ENCODE peak calls at places on chromosomes 11 and 22, in ten cellular contexts. K, A, N, I, L, X, R, D, Q and H are unnamed samples. For H3K4me1, the result is how much of the 10 kb centered on the place peaks cover.

GRCh38 chr22:21641417-21641794 is 696 bp upstream of the SDF2L1 start:
- DNase-seq in K (peak), A (peak), N (peak), I (peak), L (peak), X (peak), R (peak), D (no peak), Q (peak), H (no peak)

GRCh38 chr22:33210129-33210784 is 152.1 kb upstream of the SYN3 start:
- DNase-seq in K (peak), A (peak), N (peak), I (peak), L (no peak), X (peak), R (peak), D (no peak), Q (no peak), H (peak)

GRCh38 chr22:21032037-21032842 is at the start of gene SLC7A4:
- DNase-seq in K (no peak), A (peak), N (peak), I (peak), L (no peak), X (no peak), R (no peak), D (no peak), Q (no peak), H (no peak)

GRCh38 chr22:47015589-47016178 is 253.2 kb downstream of the TBC1D22A start:
- DNase-seq in K (no peak), A (no peak), N (no peak), I (no peak), L (peak), X (no peak), R (no peak), D (no peak), Q (no peak), H (no peak)

GRCh38 chr11:69912911-69913451 is 93.8 kb upstream of the FGF3 start:
- DNase-seq in K (no peak), A (peak), N (peak), I (peak), L (peak), X (no peak), R (no peak), D (no peak), Q (peak), H (peak)

GRCh38 chr11:128482512-128483191 is 104.7 kb downstream of the ETS1 start:
- DNase-seq in K (no peak), A (no peak), N (no peak), I (no peak), L (peak), X (no peak), R (no peak), D (peak), Q (no peak), H (no peak)

GRCh38 chr11:23263466-23263865 is 403.2 kb upstream of the CCDC179 start:
- DNase-seq in K (no peak), A (no peak), N (no peak), I (no peak), L (no peak), X (no peak), R (no peak), D (no peak), Q (no peak), H (no peak)

GRCh38 chr22:19823638-19824196 is 31.0 kb downstream of the GNB1L start:
- DNase-seq in K (peak), A (peak), N (no peak), I (no peak), L (no peak), X (no peak), R (peak), D (no peak), Q (peak), H (no peak)

GRCh38 chr11:37177721-37178120 is 579.7 kb upstream of the RAG2 start:
- DNase-seq in K (no peak), A (no peak), N (no peak), I (no peak), L (no peak), X (no peak), R (no peak), D (no peak), Q (no peak), H (no peak)

GRCh38 chr11:125887373-125888324 is at the start of gene HYLS1:
- DNase-seq in K (peak), A (peak), N (peak), I (peak), L (peak), X (peak), R (peak), D (peak), Q (peak), H (peak)

GRCh38 chr11:84291996-84292395 is 1005.8 kb upstream of the CCDC90B start:
- DNase-seq in K (no peak), A (no peak), N (no peak), I (no peak), L (no peak), X (no peak), R (no peak), D (no peak), Q (no peak), H (no peak)

GRCh38 chr22:26592368-26593015 is 2.6 kb upstream of the TPST2 start:
- DNase-seq in K (peak), A (no peak), N (no peak), I (no peak), L (no peak), X (no peak), R (no peak), D (peak), Q (no peak), H (no peak)

GRCh38 chr11:115660072-115660805 is 156.0 kb upstream of the CADM1 start:
- DNase-seq in K (no peak), A (peak), N (no peak), I (no peak), L (no peak), X (no peak), R (no peak), D (no peak), Q (no peak), H (no peak)

GRCh38 chr11:10591741-10592140 is 23.3 kb upstream of the LYVE1 start:
- DNase-seq in K (no peak), A (no peak), N (no peak), I (no peak), L (no peak), X (no peak), R (no peak), D (no peak), Q (no peak), H (no peak)

GRCh38 chr11:8251767-8252295 is 11.8 kb downstream of the LMO1 start:
- DNase-seq in K (no peak), A (peak), N (no peak), I (no peak), L (no peak), X (no peak), R (no peak), D (no peak), Q (no peak), H (no peak)

GRCh38 chr11:65961267-65962135 is at the start of gene SART1:
- DNase-seq in K (peak), A (peak), N (peak), I (peak), L (peak), X (peak), R (peak), D (peak), Q (peak), H (peak)

GRCh38 chr22:48332438-48333322 is 1495.0 kb downstream of the BRD1 start:
- DNase-seq in K (no peak), A (peak), N (no peak), I (no peak), L (no peak), X (no peak), R (no peak), D (no peak), Q (no peak), H (peak)

GRCh38 chr11:14861680-14862079 is 30.4 kb downstream of the CYP2R1 start:
- DNase-seq in K (no peak), A (no peak), N (no peak), I (no peak), L (no peak), X (no peak), R (no peak), D (no peak), Q (no peak), H (no peak)

GRCh38 chr22:37472418-37473006 is 13.7 kb downstream of the MFNG start:
- DNase-seq in K (no peak), A (peak), N (peak), I (peak), L (no peak), X (peak), R (peak), D (no peak), Q (no peak), H (peak)

GRCh38 chr11:92149996-92150395 is 74.6 kb upstream of the FAT3 start:
- DNase-seq in K (no peak), A (no peak), N (no peak), I (no peak), L (no peak), X (no peak), R (no peak), D (no peak), Q (peak), H (peak)

GRCh38 chr11:102168483-102168882 is 58.2 kb downstream of the YAP1 start:
- DNase-seq in K (peak), A (no peak), N (no peak), I (no peak), L (no peak), X (no peak), R (no peak), D (no peak), Q (peak), H (no peak)

GRCh38 chr22:49850021-49850911 is 3.4 kb upstream of the ZBED4 start:
- DNase-seq in K (no peak), A (no peak), N (no peak), I (no peak), L (no peak), X (no peak), R (no peak), D (no peak), Q (no peak), H (no peak)

GRCh38 chr11:123286761-123287160 is 91.7 kb upstream of the CLMP start:
- DNase-seq in K (no peak), A (no peak), N (no peak), I (no peak), L (no peak), X (no peak), R (no peak), D (no peak), Q (no peak), H (no peak)

GRCh38 chr11:100759106-100759505 is 72.0 kb downstream of the ARHGAP42 start:
- DNase-seq in K (no peak), A (no peak), N (no peak), I (no peak), L (no peak), X (no peak), R (no peak), D (no peak), Q (no peak), H (no peak)

GRCh38 chr11:100761806-100762205 is 74.7 kb downstream of the ARHGAP42 start:
- DNase-seq in K (no peak), A (no peak), N (no peak), I (no peak), L (no peak), X (no peak), R (no peak), D (no peak), Q (no peak), H (no peak)

GRCh38 chr11:100757636-100758035 is 70.5 kb downstream of the ARHGAP42 start:
- DNase-seq in K (no peak), A (no peak), N (no peak), I (no peak), L (no peak), X (no peak), R (no peak), D (no peak), Q (no peak), H (no peak)

GRCh38 chr11:100760766-100761165 is 73.7 kb downstream of the ARHGAP42 start:
- DNase-seq in K (no peak), A (no peak), N (no peak), I (no peak), L (no peak), X (no peak), R (no peak), D (no peak), Q (no peak), H (no peak)

GRCh38 chr11:100759856-100760255 is 72.8 kb downstream of the ARHGAP42 start:
- DNase-seq in K (no peak), A (no peak), N (no peak), I (no peak), L (no peak), X (no peak), R (no peak), D (no peak), Q (no peak), H (no peak)
- H3K4me1 ChIP-seq in K (under half), A (under half), N (under half), I (under half), L (under half), X (under half), R (under half), D (under half), Q (under half), H (under half)

GRCh38 chr11:131295986-131296385 is 74.4 kb upstream of the NTM start:
- DNase-seq in K (no peak), A (no peak), N (no peak), I (no peak), L (no peak), X (no peak), R (no peak), D (no peak), Q (no peak), H (no peak)
- H3K4me1 ChIP-seq in K (under half), A (under half), N (under half), I (under half), L (under half), X (under half), R (under half), D (under half), Q (under half), H (under half)

GRCh38 chr11:36018967-36019596 is 75.2 kb downstream of the LDLRAD3 start:
- DNase-seq in K (no peak), A (no peak), N (no peak), I (peak), L (no peak), X (no peak), R (no peak), D (no peak), Q (no peak), H (no peak)
- H3K4me1 ChIP-seq in K (under half), A (under half), N (under half), I (under half), L (under half), X (under half), R (under half), D (under half), Q (under half), H (under half)

DNA sequence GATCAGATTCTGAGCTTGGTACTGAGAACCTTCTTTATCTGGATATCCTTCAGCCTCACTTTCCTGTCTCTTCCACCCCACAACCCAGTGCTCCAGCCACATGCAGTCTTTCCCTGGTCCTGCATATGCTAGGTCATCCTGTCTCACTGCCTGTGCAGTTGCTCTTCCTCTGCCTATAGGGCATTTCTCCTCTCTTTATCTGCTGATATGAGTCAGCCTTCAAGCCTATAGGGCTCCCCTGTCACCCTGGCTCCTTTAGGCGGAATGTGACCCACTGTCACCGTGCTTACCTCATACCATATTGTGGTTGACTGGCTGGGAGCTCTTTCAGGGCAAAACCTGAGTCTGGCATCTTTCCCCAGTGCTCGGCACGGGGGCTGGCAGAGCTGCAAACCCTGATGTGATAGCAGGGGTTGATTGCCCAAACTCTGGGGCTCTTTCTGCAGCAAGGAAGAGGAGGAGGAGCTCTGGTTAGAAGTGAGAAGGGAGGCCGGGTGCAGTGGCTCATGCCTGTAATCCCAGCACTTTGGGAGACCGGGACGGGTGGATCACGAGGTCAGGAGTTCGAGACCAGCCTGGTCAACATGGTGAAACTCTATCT is 26.3 kb downstream of the MEI1 start:
- DNase-seq in K (no peak), A (no peak), N (no peak), I (no peak), L (no peak), X (peak), R (no peak), D (no peak), Q (peak), H (no peak)
- H3K4me1 ChIP-seq in K (under half), A (under half), N (under half), I (under half), L (under half), X (under half), R (under half), D (under half), Q (under half), H (under half)

DNA sequence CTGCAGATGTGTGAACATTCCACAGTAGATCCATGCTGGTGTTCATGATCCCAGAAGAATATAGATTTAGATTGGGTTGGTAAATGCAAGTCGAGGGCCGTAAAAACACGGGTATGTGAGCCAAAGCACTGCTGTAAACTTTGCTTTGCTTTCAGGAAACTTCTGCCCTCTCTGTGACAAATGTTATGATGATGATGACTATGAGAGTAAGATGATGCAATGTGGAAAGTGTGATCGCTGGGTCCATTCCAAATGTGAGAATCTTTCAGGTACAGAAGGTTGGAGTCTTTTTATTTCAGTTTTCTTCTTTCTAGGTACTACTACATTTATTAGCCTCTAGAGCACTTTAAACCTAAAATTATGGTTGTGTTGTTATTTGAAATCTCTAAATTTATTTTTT is 36.2 kb upstream of the TTC36 start:
- DNase-seq in K (no peak), A (no peak), N (no peak), I (no peak), L (no peak), X (no peak), R (no peak), D (no peak), Q (no peak), H (no peak)
- H3K4me1 ChIP-seq in K (under half), A (under half), N (under half), I (under half), L (under half), X (under half), R (under half), D (under half), Q (under half), H (under half)

DNA sequence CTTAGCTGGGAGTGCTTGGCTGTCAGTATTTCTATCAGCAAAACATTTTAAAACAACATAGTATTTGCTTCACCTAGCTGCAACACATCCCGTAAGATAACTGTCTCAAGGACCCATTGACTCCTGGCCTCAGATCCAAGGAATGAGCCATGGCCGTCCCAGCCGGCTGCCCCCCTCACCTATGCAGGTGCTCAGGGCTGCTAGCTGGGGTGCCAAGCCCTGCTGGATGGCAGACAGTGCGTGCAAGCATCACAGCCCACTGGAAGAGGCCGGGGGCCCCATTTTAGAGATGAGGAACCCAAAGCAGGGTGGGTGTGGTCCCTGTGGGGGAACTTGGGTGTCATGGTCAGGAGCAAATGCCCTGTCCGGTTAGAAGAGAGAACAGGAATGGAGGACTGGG is 8.5 kb downstream of the PSMC3 start:
- DNase-seq in K (no peak), A (peak), N (no peak), I (no peak), L (no peak), X (no peak), R (no peak), D (no peak), Q (no peak), H (no peak)
- H3K4me1 ChIP-seq in K (under half), A (under half), N (under half), I (under half), L (under half), X (under half), R (under half), D (under half), Q (under half), H (under half)

DNA sequence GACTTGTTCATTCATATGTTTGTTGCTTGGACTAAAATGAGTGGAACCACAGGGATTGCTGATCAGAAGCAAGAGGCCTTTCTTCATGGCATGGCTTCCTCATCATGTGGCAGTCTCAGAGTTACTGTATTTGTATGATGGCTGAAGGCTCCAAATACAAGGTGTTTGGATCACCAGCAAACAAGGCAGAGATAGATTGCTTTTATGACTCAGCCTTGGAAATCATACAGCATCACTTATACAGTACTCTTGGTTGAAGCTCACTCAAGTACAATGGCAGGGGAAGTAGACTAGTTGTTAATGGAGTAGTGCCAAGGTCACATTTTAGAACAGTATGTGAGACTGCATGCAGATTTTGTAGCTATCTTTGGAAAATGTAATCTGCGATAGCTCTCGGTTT is 16.6 kb downstream of the CAPRIN1 start:
- DNase-seq in K (peak), A (no peak), N (no peak), I (no peak), L (no peak), X (no peak), R (no peak), D (no peak), Q (no peak), H (no peak)
- H3K4me1 ChIP-seq in K (under half), A (under half), N (under half), I (under half), L (half or more), X (under half), R (under half), D (under half), Q (under half), H (half or more)